ENCODE peak calls at places on chromosomes 11 and 22, in seven cellular contexts. L, M, V, C, X, A and F are unnamed samples.
A peak's percentile ranks its signal among the peaks of the same experiment; 100 is the strongest.

GRCh38 chr22:23553922-23554870 is 25.9 kb downstream of the IGLL1 start:
- DNase-seq in X (no peak), A (no peak), V (no peak), C (no peak), M (no peak), L (no peak), F (no peak)

GRCh38 chr11:43845816-43846215 is 34.8 kb upstream of the ALKBH3 start:
- DNase-seq in C (no peak), L (no peak), X (no peak), V (no peak), A (no peak), M (no peak), F (no peak)

GRCh38 chr11:124769804-124770774 is 8.0 kb upstream of the ESAM start:
- DNase-seq in X (no peak), C (no peak), V (no peak), L (peak; percentile 62), A (no peak), M (no peak), F (no peak)

GRCh38 chr11:76025817-76026216 is 180.5 kb downstream of the WNT11 start:
- DNase-seq in X (no peak), A (no peak), M (no peak), V (no peak), C (no peak), L (no peak), F (no peak)

GRCh38 chr11:79083346-79083745 is 357.5 kb downstream of the TENM4 start:
- DNase-seq in X (no peak), C (no peak), L (no peak), M (no peak), A (no peak), V (no peak), F (no peak)

GRCh38 chr11:45852712-45853101 is 5.4 kb downstream of the CRY2 start:
- DNase-seq in V (peak; percentile 48), A (no peak), M (no peak), X (no peak), L (no peak), C (no peak), F (no peak)

GRCh38 chr11:2806351-2807058 is 79.1 kb downstream of the CDKN1C start:
- DNase-seq in V (peak; percentile 27), C (no peak), X (no peak), M (no peak), L (no peak), A (no peak), F (no peak)

GRCh38 chr22:22552630-22553029 is 6.4 kb downstream of the PRAME start:
- DNase-seq in L (peak; percentile 21), M (no peak), V (peak; percentile 76), A (no peak), C (no peak), X (no peak), F (peak; percentile 6)

GRCh38 chr11:112662554-112662953 is 298.7 kb upstream of the NCAM1 start:
- DNase-seq in L (no peak), M (no peak), C (no peak), A (no peak), X (no peak), V (no peak), F (no peak)